ENCODE peak calls at places on chromosomes 16 and 17, in four cellular contexts. One of them, this sample, is unnamed.

GRCh38 chr17:64164592-64165285 is 34.8 kb upstream of the ERN1 start:
- DNase-seq in fibroblast of pulmonary artery: no peak
- DNase-seq in Panc1: no peak
- DNase-seq in ovary: no peak
- DNase-seq in this sample: no peak

GRCh38 chr17:51118330-51119195 is 2.1 kb downstream of the SPAG9 start:
- DNase-seq in fibroblast of pulmonary artery: no peak
- DNase-seq in Panc1: no peak
- DNase-seq in ovary: no peak
- DNase-seq in this sample: no peak

GRCh38 chr17:8345951-8346665 is 6.5 kb downstream of the ODF4 start:
- DNase-seq in fibroblast of pulmonary artery: no peak
- DNase-seq in Panc1: no peak
- DNase-seq in ovary: no peak
- DNase-seq in this sample: no peak

GRCh38 chr16:47493358-47494337 is 32.5 kb downstream of the PHKB start:
- DNase-seq in fibroblast of pulmonary artery: no peak
- DNase-seq in Panc1: no peak
- DNase-seq in ovary: no peak
- DNase-seq in this sample: no peak

GRCh38 chr16:64910351-64910750 is 211.5 kb downstream of the CDH11 start:
- DNase-seq in fibroblast of pulmonary artery: peak; percentile 95
- DNase-seq in Panc1: no peak
- DNase-seq in ovary: peak; percentile 30
- DNase-seq in this sample: no peak

GRCh38 chr17:8066841-8067775 is 20.4 kb downstream of the ALOX12B start:
- DNase-seq in fibroblast of pulmonary artery: no peak
- DNase-seq in Panc1: no peak
- DNase-seq in ovary: no peak
- DNase-seq in this sample: no peak

GRCh38 chr16:88064011-88064888 is 113.0 kb downstream of the BANP start:
- DNase-seq in fibroblast of pulmonary artery: no peak
- DNase-seq in Panc1: no peak
- DNase-seq in ovary: no peak
- DNase-seq in this sample: no peak

GRCh38 chr16:9874233-9874632 is 308.0 kb downstream of the GRIN2A start:
- DNase-seq in fibroblast of pulmonary artery: no peak
- DNase-seq in Panc1: no peak
- DNase-seq in ovary: no peak
- DNase-seq in this sample: no peak

GRCh38 chr17:66994943-66995535 is 30.5 kb downstream of the CACNG4 start:
- DNase-seq in fibroblast of pulmonary artery: no peak
- DNase-seq in Panc1: no peak
- DNase-seq in ovary: no peak
- DNase-seq in this sample: no peak

GRCh38 chr17:32516450-32516849 is 29.7 kb downstream of the CDK5R1 start:
- DNase-seq in fibroblast of pulmonary artery: no peak
- DNase-seq in Panc1: no peak
- DNase-seq in ovary: no peak
- DNase-seq in this sample: no peak

GRCh38 chr16:49092704-49093103 is 188.9 kb downstream of the CBLN1 start:
- DNase-seq in fibroblast of pulmonary artery: no peak
- DNase-seq in Panc1: no peak
- DNase-seq in ovary: no peak
- DNase-seq in this sample: no peak

GRCh38 chr17:69012895-69013805 is 47.6 kb downstream of the ABCA9 start:
- DNase-seq in fibroblast of pulmonary artery: peak; percentile 63
- DNase-seq in Panc1: no peak
- DNase-seq in ovary: no peak
- DNase-seq in this sample: peak; percentile 32

GRCh38 chr17:2396568-2397246 is 4.2 kb downstream of the MNT start:
- DNase-seq in fibroblast of pulmonary artery: peak; percentile 99
- DNase-seq in Panc1: no peak
- DNase-seq in ovary: peak; percentile 97
- DNase-seq in this sample: no peak

GRCh38 chr16:71807905-71808592 is 585 bp downstream of the AP1G1 start:
- DNase-seq in fibroblast of pulmonary artery: no peak
- DNase-seq in Panc1: no peak
- DNase-seq in ovary: no peak
- DNase-seq in this sample: no peak

GRCh38 chr17:73901661-73902415 is 257.6 kb upstream of the SDK2 start:
- DNase-seq in fibroblast of pulmonary artery: no peak
- DNase-seq in Panc1: no peak
- DNase-seq in ovary: no peak
- DNase-seq in this sample: no peak

GRCh38 chr17:61303334-61304096 is 96.1 kb upstream of the TBX2 start:
- DNase-seq in fibroblast of pulmonary artery: no peak
- DNase-seq in Panc1: no peak
- DNase-seq in ovary: no peak
- DNase-seq in this sample: no peak

GRCh38 chr17:18252160-18252559 is 6.4 kb downstream of the FLII start:
- DNase-seq in fibroblast of pulmonary artery: no peak
- DNase-seq in Panc1: no peak
- DNase-seq in ovary: no peak
- DNase-seq in this sample: no peak

GRCh38 chr17:47708864-47709541 is 15.0 kb downstream of the TBKBP1 start:
- DNase-seq in fibroblast of pulmonary artery: peak; percentile 48
- DNase-seq in Panc1: no peak
- DNase-seq in ovary: peak; percentile 40
- DNase-seq in this sample: no peak

GRCh38 chr16:82181456-82182185 is 11.6 kb upstream of the MPHOSPH6 start:
- DNase-seq in fibroblast of pulmonary artery: no peak
- DNase-seq in Panc1: no peak
- DNase-seq in ovary: no peak
- DNase-seq in this sample: no peak

GRCh38 chr17:60314423-60314822 is 77.5 kb downstream of the USP32 start:
- DNase-seq in fibroblast of pulmonary artery: no peak
- DNase-seq in Panc1: no peak
- DNase-seq in ovary: no peak
- DNase-seq in this sample: no peak

GRCh38 chr17:44144966-44145739 is 3.4 kb downstream of the HROB start:
- DNase-seq in fibroblast of pulmonary artery: peak; percentile 27
- DNase-seq in Panc1: no peak
- DNase-seq in ovary: no peak
- DNase-seq in this sample: no peak

GRCh38 chr16:14015948-14016347 is 55.2 kb upstream of the MRTFB start:
- DNase-seq in fibroblast of pulmonary artery: peak; percentile 73
- DNase-seq in Panc1: peak; percentile 67
- DNase-seq in ovary: no peak
- DNase-seq in this sample: peak; percentile 64

GRCh38 chr16:81956213-81956948 is 54.9 kb downstream of the SDR42E1 start:
- DNase-seq in fibroblast of pulmonary artery: peak; percentile 2
- DNase-seq in Panc1: no peak
- DNase-seq in ovary: no peak
- DNase-seq in this sample: no peak

GRCh38 chr17:6853764-6854442 is 22.4 kb upstream of the TEKT1 start:
- DNase-seq in fibroblast of pulmonary artery: no peak
- DNase-seq in Panc1: no peak
- DNase-seq in ovary: no peak
- DNase-seq in this sample: no peak

GRCh38 chr16:17414421-17414820 is 56.3 kb downstream of the XYLT1 start:
- DNase-seq in fibroblast of pulmonary artery: no peak
- DNase-seq in Panc1: no peak
- DNase-seq in ovary: no peak
- DNase-seq in this sample: no peak

GRCh38 chr16:24970708-24971107 is 44.5 kb downstream of the ARHGAP17 start:
- DNase-seq in fibroblast of pulmonary artery: no peak
- DNase-seq in Panc1: no peak
- DNase-seq in ovary: no peak
- DNase-seq in this sample: no peak

GRCh38 chr17:51057534-51057933 is 63.1 kb downstream of the SPAG9 start:
- DNase-seq in fibroblast of pulmonary artery: no peak
- DNase-seq in Panc1: no peak
- DNase-seq in ovary: no peak
- DNase-seq in this sample: no peak

GRCh38 chr17:74272731-74273201 is 1.3 kb upstream of the DNAI2 start:
- DNase-seq in fibroblast of pulmonary artery: peak; percentile 38
- DNase-seq in Panc1: no peak
- DNase-seq in ovary: no peak
- DNase-seq in this sample: no peak

GRCh38 chr16:27214084-27214961 is 11.0 kb downstream of the KDM8 start:
- DNase-seq in fibroblast of pulmonary artery: no peak
- DNase-seq in Panc1: no peak
- DNase-seq in ovary: no peak
- DNase-seq in this sample: no peak

GRCh38 chr17:2050871-2051387 is 4.0 kb upstream of the HIC1 start:
- DNase-seq in fibroblast of pulmonary artery: no peak
- DNase-seq in Panc1: no peak
- DNase-seq in ovary: peak; percentile 43
- DNase-seq in this sample: no peak

GRCh38 chr16:53435066-53435688 is 906 bp downstream of the RBL2 start:
- DNase-seq in fibroblast of pulmonary artery: peak; percentile 90
- DNase-seq in Panc1: peak; percentile 71
- DNase-seq in ovary: peak; percentile 54
- DNase-seq in this sample: peak; percentile 71

GRCh38 chr17:64200080-64201042 is 62.7 kb downstream of the TEX2 start:
- DNase-seq in fibroblast of pulmonary artery: peak; percentile 47
- DNase-seq in Panc1: no peak
- DNase-seq in ovary: no peak
- DNase-seq in this sample: no peak

GRCh38 chr17:57782642-57783337 is 37.7 kb upstream of the CCDC182 start:
- DNase-seq in fibroblast of pulmonary artery: no peak
- DNase-seq in Panc1: no peak
- DNase-seq in ovary: peak; percentile 9
- DNase-seq in this sample: no peak
- H3K4me3 ChIP-seq in fibroblast of pulmonary artery: no peak overlapping the region
- H3K4me3 ChIP-seq in Panc1: no peak overlapping the region
- H3K4me3 ChIP-seq in ovary: no peak overlapping the region
- H3K4me3 ChIP-seq in this sample: no peak overlapping the region

GRCh38 chr16:69626256-69626655 is 60.5 kb downstream of the NFAT5 start:
- DNase-seq in fibroblast of pulmonary artery: peak; percentile 20
- DNase-seq in Panc1: no peak
- DNase-seq in ovary: no peak
- DNase-seq in this sample: no peak
- TF ChIP-seq CTCF in fibroblast of pulmonary artery: no peak
- TF ChIP-seq CTCF in Panc1: no peak
- TF ChIP-seq CTCF in ovary: no peak
- TF ChIP-seq CTCF in this sample: no peak

GRCh38 chr17:76709077-76709950 is 1.5 kb downstream of the MXRA7 start:
- DNase-seq in fibroblast of pulmonary artery: peak; percentile 95
- DNase-seq in Panc1: no peak
- DNase-seq in ovary: peak; percentile 79
- DNase-seq in this sample: peak; percentile 97
- H3K4me3 ChIP-seq in fibroblast of pulmonary artery: peak overlapping the region; percentile 67
- H3K4me3 ChIP-seq in Panc1: peak overlapping the region; percentile 58
- H3K4me3 ChIP-seq in ovary: peak overlapping the region; percentile 87
- H3K4me3 ChIP-seq in this sample: peak overlapping the region; percentile 57

GRCh38 chr17:9517396-9517795 is 58.2 kb downstream of the STX8 start:
- DNase-seq in fibroblast of pulmonary artery: no peak
- DNase-seq in Panc1: no peak
- DNase-seq in ovary: no peak
- DNase-seq in this sample: no peak
- TF ChIP-seq CTCF in fibroblast of pulmonary artery: no peak
- TF ChIP-seq CTCF in Panc1: no peak
- TF ChIP-seq CTCF in ovary: no peak
- TF ChIP-seq CTCF in this sample: no peak

GRCh38 chr16:76955629-76956028 is 235.4 kb upstream of the MON1B start:
- DNase-seq in fibroblast of pulmonary artery: peak; percentile 56
- DNase-seq in Panc1: no peak
- DNase-seq in ovary: no peak
- DNase-seq in this sample: no peak
- H3K4me3 ChIP-seq in fibroblast of pulmonary artery: peak overlapping the region; percentile 7
- H3K4me3 ChIP-seq in Panc1: no peak overlapping the region
- H3K4me3 ChIP-seq in ovary: no peak overlapping the region
- H3K4me3 ChIP-seq in this sample: no peak overlapping the region

DNA sequence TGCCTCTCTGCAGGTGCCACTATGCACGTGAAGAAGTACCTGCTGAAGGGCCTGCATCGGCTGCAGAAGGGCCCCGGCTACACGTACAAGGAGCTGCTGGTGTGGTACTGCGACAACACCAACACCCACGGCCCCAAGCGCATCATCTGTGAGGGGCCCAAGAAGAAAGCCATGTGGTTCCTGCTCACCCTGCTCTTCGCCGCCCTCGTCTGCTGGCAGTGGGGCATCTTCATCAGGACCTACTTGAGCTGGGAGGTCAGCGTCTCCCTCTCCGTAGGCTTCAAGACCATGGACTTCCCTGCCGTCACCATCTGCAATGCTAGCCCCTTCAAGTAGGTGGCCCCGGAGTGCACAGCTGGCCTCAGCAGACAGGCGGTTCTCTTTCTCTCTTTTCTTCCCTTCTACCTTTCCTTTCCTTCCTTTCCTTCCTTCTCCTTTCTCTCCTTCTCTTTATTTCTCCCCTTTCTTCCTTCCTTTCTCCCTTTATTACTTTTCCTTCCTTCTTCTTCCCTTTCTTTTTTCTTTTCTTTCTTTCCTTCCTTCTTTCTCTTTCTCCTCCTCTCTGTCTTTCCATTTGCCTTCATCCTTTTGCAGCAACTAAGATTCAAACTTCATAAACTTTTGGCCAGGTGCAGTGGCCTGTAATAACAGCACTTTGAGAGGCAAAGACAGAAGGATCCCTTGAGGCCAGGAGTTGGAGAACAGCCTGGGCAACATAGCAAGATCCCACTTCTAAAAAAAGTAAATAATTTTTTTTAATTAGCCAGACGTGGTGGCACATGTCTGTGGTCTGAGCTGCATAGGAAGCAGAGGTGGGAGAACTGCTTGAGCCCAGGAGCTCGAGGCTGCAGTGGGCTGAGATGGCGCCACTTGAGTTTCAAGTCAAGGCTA is 46.7 kb downstream of the SCNN1B start:
- DNase-seq in fibroblast of pulmonary artery: no peak
- DNase-seq in Panc1: no peak
- DNase-seq in ovary: no peak
- DNase-seq in this sample: no peak
- TF ChIP-seq CTCF in fibroblast of pulmonary artery: peak; percentile 13
- TF ChIP-seq CTCF in Panc1: no peak
- TF ChIP-seq CTCF in ovary: no peak
- TF ChIP-seq CTCF in this sample: peak; percentile 15

GRCh38 chr17:65629234-65629690 is 67.8 kb upstream of the AXIN2 start:
- DNase-seq in fibroblast of pulmonary artery: no peak
- DNase-seq in Panc1: no peak
- DNase-seq in ovary: no peak
- DNase-seq in this sample: peak; percentile 26

GRCh38 chr17:65630502-65630901 is 69.1 kb upstream of the AXIN2 start:
- DNase-seq in fibroblast of pulmonary artery: no peak
- DNase-seq in Panc1: no peak
- DNase-seq in ovary: no peak
- DNase-seq in this sample: no peak

GRCh38 chr17:65627108-65627507 is 65.7 kb upstream of the AXIN2 start:
- DNase-seq in fibroblast of pulmonary artery: no peak
- DNase-seq in Panc1: no peak
- DNase-seq in ovary: no peak
- DNase-seq in this sample: no peak

GRCh38 chr17:65627892-65628622 is 66.6 kb upstream of the AXIN2 start:
- DNase-seq in fibroblast of pulmonary artery: peak; percentile 26
- DNase-seq in Panc1: peak; percentile 27
- DNase-seq in ovary: peak; percentile 56
- DNase-seq in this sample: peak; percentile 79

GRCh38 chr17:65628637-65629036 is 67.2 kb upstream of the AXIN2 start:
- DNase-seq in fibroblast of pulmonary artery: no peak
- DNase-seq in Panc1: no peak
- DNase-seq in ovary: no peak
- DNase-seq in this sample: no peak
- H3K4me3 ChIP-seq in fibroblast of pulmonary artery: no peak overlapping the region
- H3K4me3 ChIP-seq in Panc1: no peak overlapping the region
- H3K4me3 ChIP-seq in ovary: no peak overlapping the region
- H3K4me3 ChIP-seq in this sample: no peak overlapping the region

This sample was measured in kidney epithelial cell.